ENCODE peak calls at places on chromosome 7, in ten cellular contexts. A is lower lobe of right lung; E is ELR; T is amniotic stem cell; K is CD4-positive, alpha-beta T cell; I is A549; G is AG09309; Z is AG09319; L is HEK293T; D is A172. C is an unnamed sample.

GRCh38 chr7:44964831-44965440 is 13.9 kb downstream of the MYO1G start:
- DNase-seq in A (no peak), E (no peak), T (no peak), K (no peak), I (no peak), G (no peak), Z (no peak), L (no peak), D (no peak), C (no peak)

GRCh38 chr7:51022821-51023220 is 240.1 kb upstream of the GRB10 start:
- DNase-seq in A (no peak), E (no peak), T (no peak), K (no peak), I (no peak), G (no peak), Z (no peak), L (no peak), D (no peak), C (no peak)

GRCh38 chr7:5704534-5704922 is 76.9 kb downstream of the RNF216 start:
- DNase-seq in A (peak), E (peak), T (peak), K (peak), I (peak), G (peak), Z (no peak), L (peak), D (peak), C (peak)

GRCh38 chr7:4144801-4145470 is 537.2 kb upstream of the FOXK1 start:
- DNase-seq in A (peak), E (no peak), T (no peak), K (no peak), I (no peak), G (no peak), Z (no peak), L (no peak), D (no peak), C (no peak)

GRCh38 chr7:1204460-1204859 is 28.2 kb upstream of the UNCX start:
- DNase-seq in A (no peak), E (no peak), T (no peak), K (no peak), I (no peak), G (no peak), Z (no peak), L (no peak), D (no peak), C (no peak)

GRCh38 chr7:121109145-121109544 is 120.6 kb downstream of the CPED1 start:
- DNase-seq in A (no peak), E (no peak), T (no peak), K (no peak), I (no peak), G (no peak), Z (no peak), L (no peak), D (no peak), C (no peak)

GRCh38 chr7:107690084-107690483 is 29.5 kb downstream of the SLC26A4 start:
- DNase-seq in A (no peak), E (no peak), T (no peak), K (no peak), I (no peak), G (no peak), Z (no peak), L (no peak), D (no peak), C (no peak)

GRCh38 chr7:120740348-120740747 is 117.6 kb downstream of the TSPAN12 start:
- DNase-seq in A (no peak), E (no peak), T (no peak), K (no peak), I (no peak), G (no peak), Z (no peak), L (no peak), D (peak), C (no peak)

GRCh38 chr7:73852500-73852899 is 8.5 kb upstream of the TMEM270 start:
- DNase-seq in A (no peak), E (no peak), T (no peak), K (no peak), I (no peak), G (no peak), Z (no peak), L (no peak), D (no peak), C (no peak)

GRCh38 chr7:149355390-149356048 is 93.5 kb downstream of the ZNF783 start:
- DNase-seq in A (no peak), E (peak), T (no peak), K (no peak), I (peak), G (no peak), Z (no peak), L (no peak), D (peak), C (no peak)

GRCh38 chr7:136911362-136911761 is 42.9 kb downstream of the CHRM2 start:
- DNase-seq in A (no peak), E (peak), T (peak), K (no peak), I (peak), G (no peak), Z (no peak), L (peak), D (no peak), C (no peak)

GRCh38 chr7:98877692-98878364 is 504 bp upstream of the TRRAP start:
- DNase-seq in A (no peak), E (no peak), T (no peak), K (no peak), I (no peak), G (no peak), Z (no peak), L (no peak), D (no peak), C (no peak)

GRCh38 chr7:111091623-111092370 is 870 bp downstream of the LRRN3 start:
- DNase-seq in A (no peak), E (no peak), T (no peak), K (no peak), I (no peak), G (no peak), Z (no peak), L (no peak), D (no peak), C (no peak)

GRCh38 chr7:65967361-65968155 is 14.5 kb downstream of the GUSB start:
- DNase-seq in A (no peak), E (no peak), T (no peak), K (no peak), I (no peak), G (no peak), Z (no peak), L (no peak), D (no peak), C (no peak)

GRCh38 chr7:30645661-30646060 is 36.6 kb downstream of the CRHR2 start:
- DNase-seq in A (no peak), E (no peak), T (no peak), K (no peak), I (no peak), G (no peak), Z (no peak), L (no peak), D (no peak), C (no peak)

GRCh38 chr7:12729112-12729511 is 41.7 kb downstream of the ARL4A start:
- DNase-seq in A (peak), E (peak), T (no peak), K (no peak), I (no peak), G (no peak), Z (no peak), L (peak), D (peak), C (no peak)

GRCh38 chr7:82419200-82419599 is 24.4 kb downstream of the CACNA2D1 start:
- DNase-seq in A (no peak), E (no peak), T (no peak), K (no peak), I (no peak), G (no peak), Z (no peak), L (no peak), D (no peak), C (no peak)

GRCh38 chr7:105649727-105650381 is 68.6 kb upstream of the EFCAB10 start:
- DNase-seq in A (no peak), E (peak), T (peak), K (no peak), I (peak), G (peak), Z (peak), L (no peak), D (peak), C (no peak)